ENCODE peak calls at places on chromosomes 5 and 9, in six cellular contexts. J is lower lobe of right lung, Y is endodermal cell, S is fibroblast of pulmonary artery, I is activated B cell treated with CpG ODN at 0.5 μM for 24 hours, F is fibroblast of lung. D is an unnamed sample.

GRCh38 chr9:121055642-121056143 is 5.6 kb upstream of the C5 start:
- DNase-seq in I (no peak), F (no peak), J (no peak), S (peak), Y (peak), D (no peak)

GRCh38 chr5:95916687-95917085 is 45.0 kb downstream of the ELL2 start:
- DNase-seq in S (peak), J (no peak), F (no peak), Y (no peak), I (no peak), D (no peak)

GRCh38 chr5:8340739-8341344 is 471.9 kb downstream of the MTRR start:
- DNase-seq in S (peak), Y (no peak), I (no peak), J (no peak), F (peak), D (no peak)

GRCh38 chr5:68661237-68661636 is 432.6 kb upstream of the SLC30A5 start:
- DNase-seq in I (no peak), Y (peak), J (no peak), S (peak), F (no peak), D (no peak)

GRCh38 chr5:111254613-111255012 is 30.4 kb downstream of the CAMK4 start:
- DNase-seq in F (peak), S (peak), J (no peak), Y (no peak), I (no peak), D (no peak)

GRCh38 chr5:67140413-67140812 is 56.2 kb downstream of the CD180 start:
- DNase-seq in S (no peak), F (no peak), I (no peak), Y (no peak), J (no peak), D (no peak)

GRCh38 chr9:120750421-120750820 is 36.2 kb upstream of the MEGF9 start:
- DNase-seq in F (no peak), I (no peak), J (no peak), S (no peak), Y (no peak), D (no peak)

GRCh38 chr9:92727716-92728700 is 36.6 kb downstream of the BICD2 start:
- DNase-seq in F (no peak), S (no peak), I (peak), J (no peak), Y (peak), D (no peak)

GRCh38 chr5:138241688-138242547 is 28.8 kb upstream of the CDC23 start:
- DNase-seq in I (peak), Y (peak), J (peak), S (peak), F (peak), D (no peak)

GRCh38 chr5:34695275-34696032 is 39.3 kb downstream of the RAI14 start:
- DNase-seq in I (no peak), S (no peak), F (no peak), J (no peak), Y (peak), D (no peak)

GRCh38 chr5:66291771-66292170 is 147.7 kb downstream of the SREK1 start:
- DNase-seq in J (no peak), Y (no peak), I (no peak), F (no peak), S (no peak), D (no peak)

GRCh38 chr5:147576646-147577535 is 67.0 kb upstream of the DPYSL3 start:
- DNase-seq in F (peak), S (peak), I (no peak), J (peak), Y (peak), D (peak)

GRCh38 chr5:116174111-116174510 is 89.3 kb downstream of the COMMD10 start:
- DNase-seq in F (no peak), J (no peak), Y (no peak), I (no peak), S (no peak), D (no peak)

GRCh38 chr5:64201986-64202385 is 36.3 kb downstream of the RNF180 start:
- DNase-seq in J (no peak), Y (no peak), I (no peak), F (peak), S (peak), D (no peak)

GRCh38 chr5:64207978-64208377 is 42.3 kb downstream of the RNF180 start:
- DNase-seq in J (no peak), S (peak), F (peak), I (no peak), Y (no peak), D (no peak)

GRCh38 chr5:64209353-64209752 is 43.7 kb downstream of the RNF180 start:
- DNase-seq in S (no peak), J (no peak), I (no peak), Y (no peak), F (no peak), D (no peak)

GRCh38 chr5:64210866-64211265 is 45.2 kb downstream of the RNF180 start:
- DNase-seq in I (no peak), J (no peak), S (peak), F (peak), Y (no peak), D (no peak)

GRCh38 chr5:64206653-64207052 is 41.0 kb downstream of the RNF180 start:
- DNase-seq in S (no peak), Y (no peak), I (no peak), J (no peak), F (no peak), D (no peak)
- TF ChIP-seq CTCF in S (no peak), Y (peak), I (no peak), J (no peak), F (no peak), D (no peak)

GRCh38 chr9:88378317-88378716 is 9.9 kb upstream of the SPIN1 start:
- DNase-seq in S (peak), Y (peak), J (no peak), F (no peak), I (no peak), D (no peak)
- TF ChIP-seq CTCF in S (peak), Y (peak), J (no peak), F (no peak), I (no peak), D (no peak)

GRCh38 chr5:168219515-168220410 is 71.7 kb upstream of the WWC1 start:
- DNase-seq in Y (peak), S (peak), I (no peak), J (no peak), F (peak), D (no peak)

GRCh38 chr5:168227001-168227400 is 64.4 kb upstream of the WWC1 start:
- DNase-seq in F (peak), J (no peak), I (no peak), Y (no peak), S (peak), D (no peak)

GRCh38 chr5:168227973-168228615 is 63.4 kb upstream of the WWC1 start:
- DNase-seq in F (peak), Y (no peak), S (peak), J (no peak), I (no peak), D (no peak)

GRCh38 chr5:168226012-168226411 is 65.4 kb upstream of the WWC1 start:
- DNase-seq in J (no peak), F (no peak), Y (no peak), I (no peak), S (no peak), D (no peak)

DNA sequence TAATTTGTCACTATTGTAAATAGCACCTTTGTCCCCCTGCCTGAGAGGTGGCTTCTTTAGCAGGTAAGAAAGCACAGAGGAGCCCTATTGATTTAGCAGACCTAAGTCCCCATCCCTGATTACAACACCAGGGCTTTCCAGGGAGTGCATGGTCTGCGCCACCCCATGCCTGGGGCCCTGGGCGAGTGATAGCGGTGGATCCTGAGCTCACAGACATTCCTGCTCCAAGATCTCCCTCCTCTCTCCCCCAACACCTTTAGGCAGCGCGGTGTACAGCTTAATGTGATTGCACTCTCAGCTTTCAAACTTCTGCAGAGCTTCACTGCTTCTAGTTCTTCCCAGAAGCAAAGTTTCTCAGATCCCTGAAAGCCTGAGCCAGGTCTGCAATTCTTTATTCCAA is 67.3 kb upstream of the WWC1 start:
- DNase-seq in F (no peak), Y (no peak), S (no peak), I (no peak), J (no peak), D (no peak)
- TF ChIP-seq CTCF in F (no peak), Y (no peak), S (no peak), I (no peak), J (no peak), D (no peak)

DNA sequence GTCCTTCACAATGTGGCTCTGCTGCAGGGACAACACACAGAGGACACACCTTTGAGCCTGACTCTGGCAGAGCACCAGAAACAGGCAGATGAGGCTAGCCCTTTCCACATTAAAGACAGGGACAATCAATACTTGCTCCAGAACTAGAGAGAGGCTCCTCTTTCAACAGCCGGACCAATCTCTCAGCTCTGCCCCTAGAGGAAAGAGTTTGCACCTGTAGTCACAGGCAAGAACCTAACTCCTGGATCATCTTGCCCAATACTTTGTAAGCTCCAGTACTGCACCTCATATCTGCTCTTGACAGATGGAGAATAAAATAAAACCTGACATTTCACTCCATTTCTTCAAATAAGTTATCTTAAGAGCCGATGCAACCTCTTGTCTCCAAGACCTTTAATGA is 52.1 kb downstream of the EPB41L4A start:
- DNase-seq in J (no peak), S (no peak), Y (peak), I (no peak), F (no peak), D (no peak)
- TF ChIP-seq CTCF in J (no peak), S (peak), Y (peak), I (no peak), F (no peak), D (no peak)

GRCh38 chr5:9464478-9464877 is 81.4 kb downstream of the SEMA5A start:
- DNase-seq in J (no peak), I (no peak), F (no peak), S (no peak), Y (no peak), D (no peak)

GRCh38 chr5:9470410-9470809 is 75.5 kb downstream of the SEMA5A start:
- DNase-seq in J (no peak), F (no peak), S (no peak), Y (no peak), I (no peak), D (no peak)

GRCh38 chr5:9467199-9468069 is 78.4 kb downstream of the SEMA5A start:
- DNase-seq in I (no peak), S (no peak), F (no peak), Y (no peak), J (peak), D (no peak)

GRCh38 chr5:9468070-9468388 is 77.8 kb downstream of the SEMA5A start:
- DNase-seq in F (peak), J (no peak), I (no peak), S (peak), Y (peak), D (no peak)

DNA sequence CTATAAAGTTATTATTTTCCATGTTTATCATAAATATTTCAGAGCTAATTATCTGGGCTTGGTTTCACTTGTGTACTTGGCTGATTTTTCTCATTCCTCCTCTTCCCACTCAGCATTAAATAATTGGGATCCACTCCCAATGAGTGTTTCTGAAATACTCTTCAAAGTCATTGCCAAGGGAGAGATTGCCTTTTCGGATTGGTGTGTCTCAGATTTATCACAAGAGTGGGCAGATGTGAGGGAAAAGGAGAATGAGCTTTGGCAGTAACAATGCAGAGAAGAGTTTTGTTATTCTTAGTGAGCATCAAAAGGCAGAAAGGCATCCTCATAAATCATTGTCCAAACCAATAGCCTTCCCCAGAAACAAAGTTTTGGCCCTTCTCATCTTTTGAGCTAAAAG is 79.2 kb downstream of the SEMA5A start:
- DNase-seq in F (peak), J (no peak), S (no peak), Y (no peak), I (no peak), D (no peak)
- TF ChIP-seq CTCF in F (no peak), J (no peak), S (no peak), Y (no peak), I (no peak), D (no peak)

GRCh38 chr9:9079473-9079872 is 1279.9 kb upstream of the DMAC1 start:
- DNase-seq in S (no peak), I (no peak), J (no peak), Y (no peak), F (no peak), D (no peak)

DNA sequence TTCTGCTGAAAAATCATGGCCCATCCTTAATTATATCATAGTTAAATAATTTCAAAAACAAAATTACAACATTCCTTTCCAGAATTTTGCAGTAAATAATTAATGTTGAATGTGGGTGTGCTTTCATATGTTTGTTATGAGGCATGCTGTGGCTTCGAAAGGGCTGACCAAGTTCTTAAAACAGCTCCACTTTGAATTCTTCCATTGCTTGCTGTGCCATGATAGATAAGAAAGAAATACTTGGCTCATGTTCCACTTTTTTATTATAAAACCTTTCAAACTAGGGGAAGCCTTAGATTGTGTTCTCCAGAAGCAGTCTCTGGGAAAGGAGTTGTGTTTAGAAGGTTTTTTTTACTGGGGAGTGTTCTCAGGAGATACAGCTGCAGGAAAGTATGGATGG is 1278.7 kb upstream of the DMAC1 start:
- DNase-seq in Y (no peak), I (no peak), F (no peak), J (no peak), S (no peak), D (no peak)
- TF ChIP-seq CTCF in Y (no peak), I (no peak), F (no peak), J (no peak), S (no peak), D (no peak)

GRCh38 chr5:74684900-74685851 is at the start of gene HEXB:
- DNase-seq in I (peak), Y (peak), J (peak), F (peak), S (peak), D (peak)
- TF ChIP-seq CTCF in I (no peak), Y (peak), J (peak), F (no peak), S (no peak), D (no peak)

GRCh38 chr9:94729199-94729598 is 2.7 kb downstream of the AOPEP start:
- DNase-seq in F (no peak), I (no peak), Y (peak), S (no peak), J (no peak), D (no peak)
- TF ChIP-seq CTCF in F (no peak), I (no peak), Y (peak), S (no peak), J (no peak), D (no peak)

GRCh38 chr9:107856633-107857032 is 367.1 kb upstream of the KLF4 start:
- DNase-seq in Y (no peak), S (no peak), I (no peak), F (no peak), J (no peak), D (no peak)

GRCh38 chr9:107863406-107863805 is 373.8 kb upstream of the KLF4 start:
- DNase-seq in I (no peak), F (no peak), J (no peak), S (no peak), Y (no peak), D (no peak)

GRCh38 chr9:107862329-107862728 is 372.8 kb upstream of the KLF4 start:
- DNase-seq in S (no peak), F (no peak), I (no peak), Y (no peak), J (no peak), D (no peak)

GRCh38 chr9:107858260-107858659 is 368.7 kb upstream of the KLF4 start:
- DNase-seq in Y (no peak), S (no peak), F (no peak), I (no peak), J (no peak), D (no peak)

GRCh38 chr9:107861075-107861474 is 371.5 kb upstream of the KLF4 start:
- DNase-seq in F (no peak), J (no peak), I (no peak), S (no peak), Y (no peak), D (no peak)
- TF ChIP-seq CTCF in F (no peak), J (no peak), I (no peak), S (no peak), Y (peak), D (no peak)

DNA sequence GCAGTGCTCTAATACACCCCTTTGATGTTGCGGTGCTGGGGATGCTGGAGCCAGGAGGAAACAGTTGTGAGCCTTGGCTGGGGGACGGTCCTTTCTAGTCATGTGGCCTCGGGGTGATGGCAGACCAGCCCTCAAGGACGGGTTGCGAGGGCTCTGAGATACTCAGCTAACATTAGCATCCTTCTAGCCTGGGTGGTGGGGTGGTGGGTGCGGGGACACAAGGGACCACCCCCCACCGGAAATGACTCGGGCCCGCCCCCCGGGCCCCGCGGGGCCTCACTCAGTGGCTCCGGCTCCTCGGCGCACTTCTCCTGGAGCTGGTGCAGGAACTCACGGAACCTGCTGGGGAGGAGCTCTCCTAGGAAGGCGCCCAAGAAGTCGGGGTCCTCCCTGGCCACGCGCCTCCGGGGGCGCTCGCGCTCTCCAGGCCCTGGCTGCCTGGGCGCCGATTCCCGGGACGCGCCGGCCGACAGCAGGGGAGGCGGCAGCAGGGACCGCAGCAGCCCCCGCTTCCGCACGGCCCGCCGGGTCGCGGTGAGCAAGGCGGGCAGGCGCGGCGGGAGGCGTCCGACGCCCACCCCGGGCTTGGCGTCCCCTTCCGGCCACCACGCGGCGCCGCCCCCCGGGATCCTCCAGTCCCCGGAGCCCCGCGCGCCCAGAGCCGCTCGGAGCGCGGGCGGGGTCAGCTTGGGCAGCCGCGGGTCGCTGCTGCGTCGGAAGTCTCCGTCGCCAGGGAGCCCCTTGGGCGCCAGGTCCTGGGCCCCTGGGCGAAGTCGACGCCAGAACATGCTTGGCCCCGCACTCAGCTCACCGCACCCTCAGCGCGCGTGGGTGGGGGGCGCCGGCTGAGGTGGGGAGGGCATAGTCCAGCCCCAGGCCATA is 873 bp downstream of the C9orf50 start:
- DNase-seq in S (no peak), J (no peak), I (no peak), Y (peak), F (peak), D (peak)
- TF ChIP-seq CTCF in S (peak), J (no peak), I (no peak), Y (peak), F (peak), D (no peak)